ENCODE peak calls at places on chromosome 14, in four cellular contexts. S is GM12878, V is HepG2, U is K562. M is an unnamed sample.

GRCh38 chr14:103696027-103696402 is 19.2 kb downstream of the XRCC3 start:
- DNase-seq in S (no peak), V (no peak), U (no peak), M (no peak)

GRCh38 chr14:93160353-93160801 is 24.3 kb downstream of the MOAP1 start:
- DNase-seq in S (no peak), V (no peak), U (peak), M (peak)

GRCh38 chr14:83827383-83827782 is 1702.6 kb upstream of the FLRT2 start:
- DNase-seq in S (no peak), V (no peak), U (no peak), M (no peak)

GRCh38 chr14:93430889-93431670 is at the start of gene UNC79:
- DNase-seq in S (no peak), V (no peak), U (peak), M (peak)

GRCh38 chr14:50232276-50232642 is 881 bp upstream of the SOS2 start:
- DNase-seq in S (no peak), V (no peak), U (peak), M (no peak)

GRCh38 chr14:65286443-65286842 is 126.1 kb upstream of the FUT8 start:
- DNase-seq in S (no peak), V (peak), U (peak), M (no peak)

GRCh38 chr14:94116701-94117100 is 6.2 kb downstream of the IFI27 start:
- DNase-seq in S (no peak), V (no peak), U (no peak), M (no peak)

GRCh38 chr14:87990687-87991086 is 2.3 kb downstream of the GALC start:
- DNase-seq in S (no peak), V (no peak), U (no peak), M (no peak)

GRCh38 chr14:72318648-72319047 is 386.4 kb downstream of the RGS6 start:
- DNase-seq in S (peak), V (no peak), U (no peak), M (no peak)

GRCh38 chr14:102496955-102497744 is 12.4 kb downstream of the ANKRD9 start:
- DNase-seq in S (no peak), V (no peak), U (peak), M (no peak)

GRCh38 chr14:20434701-20435453 is 1.1 kb downstream of the KLHL33 start:
- DNase-seq in S (no peak), V (no peak), U (no peak), M (no peak)

GRCh38 chr14:61973981-61974380 is 211.8 kb downstream of the SNAPC1 start:
- DNase-seq in S (no peak), V (no peak), U (no peak), M (no peak)

GRCh38 chr14:65879218-65880009 is 466.9 kb downstream of the FUT8 start:
- DNase-seq in S (no peak), V (no peak), U (no peak), M (no peak)

GRCh38 chr14:63891148-63891964 is 38.6 kb downstream of the SYNE2 start:
- DNase-seq in S (no peak), V (no peak), U (no peak), M (no peak)

GRCh38 chr14:63897706-63898105 is 44.9 kb downstream of the SYNE2 start:
- DNase-seq in S (no peak), V (no peak), U (no peak), M (no peak)

GRCh38 chr14:63893701-63894458 is 41.1 kb downstream of the SYNE2 start:
- DNase-seq in S (no peak), V (no peak), U (no peak), M (no peak)

GRCh38 chr14:63896278-63896720 is 43.5 kb downstream of the SYNE2 start:
- DNase-seq in S (no peak), V (peak), U (no peak), M (no peak)

GRCh38 chr14:63895510-63895909 is 42.7 kb downstream of the SYNE2 start:
- DNase-seq in S (no peak), V (no peak), U (no peak), M (no peak)
- TF ChIP-seq TARDBP in S (no peak), V (no peak), U (no peak), M (no peak)

GRCh38 chr14:69001375-69001774 is 22.3 kb upstream of the ACTN1 start:
- DNase-seq in S (no peak), V (no peak), U (no peak), M (no peak)
- TF ChIP-seq TARDBP in S (no peak), V (no peak), U (no peak), M (no peak)

DNA sequence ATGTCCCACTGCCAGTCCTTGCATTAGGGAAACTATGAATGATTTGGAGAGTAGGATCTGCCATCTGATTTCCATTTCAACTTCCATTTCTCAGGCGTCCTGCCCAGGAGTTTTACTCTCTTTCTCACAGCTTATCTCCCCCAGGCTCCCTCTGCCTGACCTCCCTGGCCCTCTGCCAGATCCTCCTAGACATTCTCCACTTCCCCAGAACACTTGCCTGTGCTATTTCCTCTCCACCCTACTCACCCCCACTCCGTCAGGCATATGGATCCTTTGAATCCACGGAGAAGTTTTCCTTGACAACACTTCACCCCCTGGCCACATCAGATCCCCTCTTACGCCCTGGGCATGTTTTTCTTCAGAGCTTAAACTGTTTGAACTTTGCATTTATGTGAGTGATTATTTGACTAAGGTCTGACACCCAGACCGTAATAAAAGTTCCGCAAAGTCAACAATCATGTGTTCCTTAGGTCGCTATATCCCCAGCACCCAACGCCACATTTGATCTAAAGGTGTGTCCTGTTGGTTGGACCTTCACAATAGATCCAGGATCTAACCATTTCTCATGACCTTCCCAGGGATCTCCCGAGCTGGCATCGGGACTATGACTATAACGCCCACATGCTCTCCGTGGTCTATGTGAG is 255.7 kb upstream of the FOXN3 start:
- DNase-seq in S (no peak), V (peak), U (peak), M (peak)
- TF ChIP-seq TARDBP in S (no peak), V (no peak), U (no peak), M (no peak)

GRCh38 chr14:101354726-101355125 is 206.6 kb upstream of the DIO3 start:
- DNase-seq in S (no peak), V (no peak), U (no peak), M (no peak)
- TF ChIP-seq TARDBP in S (no peak), V (no peak), U (no peak), M (no peak)

GRCh38 chr14:33985242-33985641 is 34.4 kb upstream of the EGLN3 start:
- DNase-seq in S (no peak), V (no peak), U (no peak), M (no peak)

GRCh38 chr14:33987565-33988080 is 36.7 kb upstream of the EGLN3 start:
- DNase-seq in S (no peak), V (peak), U (no peak), M (no peak)

GRCh38 chr14:33992274-33993050 is 41.6 kb upstream of the EGLN3 start:
- DNase-seq in S (no peak), V (no peak), U (no peak), M (no peak)

GRCh38 chr14:33990790-33991189 is 39.9 kb upstream of the EGLN3 start:
- DNase-seq in S (no peak), V (no peak), U (no peak), M (no peak)

DNA sequence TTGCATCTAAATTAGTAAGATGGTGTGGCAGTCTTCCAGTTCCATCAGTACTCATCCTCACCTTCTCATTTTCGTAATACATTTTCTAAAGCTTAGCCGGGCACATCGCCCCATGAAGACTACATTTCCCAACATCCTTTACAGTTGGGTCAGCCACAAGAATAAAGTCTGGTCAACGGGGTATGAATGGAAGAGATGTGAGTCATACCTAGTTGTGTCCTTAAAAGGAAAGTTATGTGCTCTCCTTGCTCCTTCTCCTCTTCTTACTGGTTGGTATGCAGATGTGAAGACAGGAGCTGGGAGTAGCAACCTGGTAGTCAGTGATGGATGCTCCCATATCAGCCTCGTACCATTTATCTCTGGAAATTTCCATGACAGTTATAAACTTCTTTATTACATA is 35.9 kb upstream of the EGLN3 start:
- DNase-seq in S (no peak), V (no peak), U (no peak), M (no peak)
- TF ChIP-seq TARDBP in S (no peak), V (no peak), U (no peak), M (no peak)